ENCODE peak calls at places on chromosomes 7 and 10, in ten cellular contexts. One of them, this sample, is unnamed.

GRCh38 chr7:130390486-130390885 is 10.2 kb downstream of the CPA1 start:
- DNase-seq in A549: no peak
- DNase-seq in NCI-H1105 treated with DMSO at 0.1 percent for 48 hours: no peak
- DNase-seq in amygdala: no peak
- DNase-seq in prostate gland: no peak
- DNase-seq in CD8-positive, alpha-beta T cell: no peak
- DNase-seq in thyroid gland: no peak
- DNase-seq in GM04504: no peak
- DNase-seq in hypothalamus: no peak
- DNase-seq in GM03348: no peak
- DNase-seq in this sample: no peak

GRCh38 chr7:55432937-55433784 is 68.0 kb downstream of the LANCL2 start:
- DNase-seq in A549: peak; percentile 53
- DNase-seq in NCI-H1105 treated with DMSO at 0.1 percent for 48 hours: peak; percentile 74
- DNase-seq in amygdala: no peak
- DNase-seq in prostate gland: no peak
- DNase-seq in CD8-positive, alpha-beta T cell: no peak
- DNase-seq in thyroid gland: no peak
- DNase-seq in GM04504: no peak
- DNase-seq in hypothalamus: no peak
- DNase-seq in GM03348: peak; percentile 44
- DNase-seq in this sample: no peak

GRCh38 chr7:134625571-134625970 is 21.1 kb upstream of the BPGM start:
- DNase-seq in A549: no peak
- DNase-seq in NCI-H1105 treated with DMSO at 0.1 percent for 48 hours: no peak
- DNase-seq in amygdala: no peak
- DNase-seq in prostate gland: no peak
- DNase-seq in CD8-positive, alpha-beta T cell: no peak
- DNase-seq in thyroid gland: no peak
- DNase-seq in GM04504: peak; percentile 74
- DNase-seq in hypothalamus: no peak
- DNase-seq in GM03348: no peak
- DNase-seq in this sample: no peak

GRCh38 chr10:6020806-6021205 is 41.4 kb downstream of the IL2RA start:
- DNase-seq in A549: no peak
- DNase-seq in NCI-H1105 treated with DMSO at 0.1 percent for 48 hours: no peak
- DNase-seq in amygdala: no peak
- DNase-seq in prostate gland: no peak
- DNase-seq in CD8-positive, alpha-beta T cell: no peak
- DNase-seq in thyroid gland: no peak
- DNase-seq in GM04504: no peak
- DNase-seq in hypothalamus: no peak
- DNase-seq in GM03348: no peak
- DNase-seq in this sample: no peak

GRCh38 chr7:127726481-127726880 is 74.5 kb downstream of the SND1 start:
- DNase-seq in A549: no peak
- DNase-seq in NCI-H1105 treated with DMSO at 0.1 percent for 48 hours: no peak
- DNase-seq in amygdala: no peak
- DNase-seq in prostate gland: no peak
- DNase-seq in CD8-positive, alpha-beta T cell: no peak
- DNase-seq in thyroid gland: no peak
- DNase-seq in GM04504: no peak
- DNase-seq in hypothalamus: no peak
- DNase-seq in GM03348: no peak
- DNase-seq in this sample: no peak

GRCh38 chr7:45897042-45897690 is 8.9 kb downstream of the IGFBP1 start:
- DNase-seq in A549: no peak
- DNase-seq in NCI-H1105 treated with DMSO at 0.1 percent for 48 hours: no peak
- DNase-seq in amygdala: no peak
- DNase-seq in prostate gland: no peak
- DNase-seq in CD8-positive, alpha-beta T cell: no peak
- DNase-seq in thyroid gland: peak; percentile 19
- DNase-seq in GM04504: no peak
- DNase-seq in hypothalamus: no peak
- DNase-seq in GM03348: peak; percentile 61
- DNase-seq in this sample: no peak

GRCh38 chr10:43202224-43202656 is 64.0 kb downstream of the CSGALNACT2 start:
- DNase-seq in A549: no peak
- DNase-seq in NCI-H1105 treated with DMSO at 0.1 percent for 48 hours: no peak
- DNase-seq in amygdala: no peak
- DNase-seq in prostate gland: no peak
- DNase-seq in CD8-positive, alpha-beta T cell: peak; percentile 36
- DNase-seq in thyroid gland: peak; percentile 37
- DNase-seq in GM04504: no peak
- DNase-seq in hypothalamus: no peak
- DNase-seq in GM03348: peak; percentile 79
- DNase-seq in this sample: no peak

GRCh38 chr7:155753446-155753965 is 58.8 kb downstream of the SHH start:
- DNase-seq in A549: no peak
- DNase-seq in NCI-H1105 treated with DMSO at 0.1 percent for 48 hours: no peak
- DNase-seq in amygdala: no peak
- DNase-seq in prostate gland: no peak
- DNase-seq in CD8-positive, alpha-beta T cell: no peak
- DNase-seq in thyroid gland: no peak
- DNase-seq in GM04504: no peak
- DNase-seq in hypothalamus: no peak
- DNase-seq in GM03348: no peak
- DNase-seq in this sample: no peak

This sample was measured in left lung.